ENCODE peak calls at places on chromosomes 3 and 15, in eight cellular contexts. One of them, this sample, is unnamed.
A peak's percentile ranks its signal among the peaks of the same experiment; 100 is the strongest.

GRCh38 chr3:119559441-119559963 is at the start of gene CD80:
- DNase-seq in esophagus squamous epithelium: peak; percentile 30
- DNase-seq in transverse colon: peak; percentile 77
- DNase-seq in HCT116: peak; percentile 65
- DNase-seq in H54: peak; percentile 30
- DNase-seq in breast epithelium: no peak
- DNase-seq in adrenal gland: peak; percentile 51
- DNase-seq in stomach: peak; percentile 75
- DNase-seq in this sample: no peak

GRCh38 chr15:40894689-40895308 is 549 bp downstream of the VPS18 start:
- DNase-seq in H54: peak; percentile 63
- DNase-seq in HCT116: peak; percentile 60
- DNase-seq in adrenal gland: peak; percentile 67
- DNase-seq in breast epithelium: no peak
- DNase-seq in esophagus squamous epithelium: no peak
- DNase-seq in stomach: peak; percentile 56
- DNase-seq in transverse colon: peak; percentile 53
- DNase-seq in this sample: no peak

GRCh38 chr3:115134648-115135347 is 12.3 kb downstream of the ZBTB20 start:
- DNase-seq in breast epithelium: no peak
- DNase-seq in transverse colon: no peak
- DNase-seq in stomach: no peak
- DNase-seq in esophagus squamous epithelium: no peak
- DNase-seq in H54: no peak
- DNase-seq in HCT116: no peak
- DNase-seq in adrenal gland: no peak
- DNase-seq in this sample: no peak

GRCh38 chr3:161317077-161317476 is 54.2 kb downstream of the SPTSSB start:
- DNase-seq in H54: no peak
- DNase-seq in HCT116: no peak
- DNase-seq in adrenal gland: no peak
- DNase-seq in esophagus squamous epithelium: no peak
- DNase-seq in breast epithelium: no peak
- DNase-seq in transverse colon: no peak
- DNase-seq in stomach: no peak
- DNase-seq in this sample: no peak

GRCh38 chr3:4416961-4417360 is 50.1 kb downstream of the SUMF1 start:
- DNase-seq in transverse colon: no peak
- DNase-seq in H54: peak; percentile 78
- DNase-seq in esophagus squamous epithelium: no peak
- DNase-seq in breast epithelium: peak; percentile 70
- DNase-seq in adrenal gland: peak; percentile 14
- DNase-seq in HCT116: peak; percentile 6
- DNase-seq in stomach: no peak
- DNase-seq in this sample: no peak

GRCh38 chr3:14439501-14440167 is 37.2 kb downstream of the SLC6A6 start:
- DNase-seq in H54: peak; percentile 85
- DNase-seq in stomach: peak; percentile 84
- DNase-seq in HCT116: no peak
- DNase-seq in adrenal gland: peak; percentile 88
- DNase-seq in esophagus squamous epithelium: no peak
- DNase-seq in breast epithelium: no peak
- DNase-seq in transverse colon: peak; percentile 73
- DNase-seq in this sample: no peak

GRCh38 chr3:70832035-70832795 is 519.8 kb upstream of the MDFIC2 start:
- DNase-seq in stomach: no peak
- DNase-seq in H54: no peak
- DNase-seq in HCT116: no peak
- DNase-seq in esophagus squamous epithelium: no peak
- DNase-seq in transverse colon: no peak
- DNase-seq in breast epithelium: no peak
- DNase-seq in adrenal gland: peak; percentile 49
- DNase-seq in this sample: no peak

GRCh38 chr15:35723852-35724251 is 177.9 kb upstream of the DPH6 start:
- DNase-seq in H54: no peak
- DNase-seq in esophagus squamous epithelium: no peak
- DNase-seq in HCT116: no peak
- DNase-seq in adrenal gland: no peak
- DNase-seq in breast epithelium: no peak
- DNase-seq in stomach: no peak
- DNase-seq in transverse colon: no peak
- DNase-seq in this sample: no peak

GRCh38 chr3:72152551-72153476 is 367.9 kb upstream of the PROK2 start:
- DNase-seq in transverse colon: peak; percentile 79
- DNase-seq in adrenal gland: peak; percentile 71
- DNase-seq in stomach: peak; percentile 91
- DNase-seq in breast epithelium: peak; percentile 57
- DNase-seq in HCT116: peak; percentile 21
- DNase-seq in esophagus squamous epithelium: no peak
- DNase-seq in H54: no peak
- DNase-seq in this sample: no peak

GRCh38 chr3:30944124-30944523 is 49.7 kb upstream of the GADL1 start:
- DNase-seq in H54: no peak
- DNase-seq in esophagus squamous epithelium: no peak
- DNase-seq in HCT116: no peak
- DNase-seq in adrenal gland: no peak
- DNase-seq in transverse colon: no peak
- DNase-seq in stomach: no peak
- DNase-seq in breast epithelium: no peak
- DNase-seq in this sample: no peak

GRCh38 chr15:63037996-63038720 is 4.4 kb upstream of the TPM1 start:
- DNase-seq in breast epithelium: no peak
- DNase-seq in adrenal gland: no peak
- DNase-seq in esophagus squamous epithelium: no peak
- DNase-seq in transverse colon: no peak
- DNase-seq in H54: no peak
- DNase-seq in stomach: no peak
- DNase-seq in HCT116: no peak
- DNase-seq in this sample: no peak

GRCh38 chr3:139473155-139473771 is 3.1 kb downstream of the RBP2 start:
- DNase-seq in stomach: no peak
- DNase-seq in H54: no peak
- DNase-seq in adrenal gland: no peak
- DNase-seq in breast epithelium: no peak
- DNase-seq in HCT116: no peak
- DNase-seq in esophagus squamous epithelium: no peak
- DNase-seq in transverse colon: peak; percentile 12
- DNase-seq in this sample: no peak

GRCh38 chr3:165837058-165837525 is at the start of gene BCHE:
- DNase-seq in transverse colon: no peak
- DNase-seq in esophagus squamous epithelium: no peak
- DNase-seq in adrenal gland: peak; percentile 10
- DNase-seq in H54: peak; percentile 12
- DNase-seq in stomach: no peak
- DNase-seq in HCT116: no peak
- DNase-seq in breast epithelium: no peak
- DNase-seq in this sample: peak; percentile 31

GRCh38 chr3:128011140-128011539 is 41.1 kb upstream of the SEC61A1 start:
- DNase-seq in H54: peak; percentile 42
- DNase-seq in transverse colon: peak; percentile 58
- DNase-seq in stomach: peak; percentile 72
- DNase-seq in adrenal gland: peak; percentile 21
- DNase-seq in HCT116: peak; percentile 61
- DNase-seq in esophagus squamous epithelium: no peak
- DNase-seq in breast epithelium: peak; percentile 30
- DNase-seq in this sample: no peak

GRCh38 chr15:65309882-65310418 is 5.5 kb downstream of the RNU5B-1 start:
- DNase-seq in HCT116: no peak
- DNase-seq in H54: no peak
- DNase-seq in adrenal gland: no peak
- DNase-seq in stomach: no peak
- DNase-seq in esophagus squamous epithelium: no peak
- DNase-seq in breast epithelium: no peak
- DNase-seq in transverse colon: no peak
- DNase-seq in this sample: no peak

GRCh38 chr3:46576899-46577298 is 10.8 kb upstream of the LRRC2 start:
- DNase-seq in HCT116: no peak
- DNase-seq in esophagus squamous epithelium: no peak
- DNase-seq in breast epithelium: no peak
- DNase-seq in transverse colon: no peak
- DNase-seq in H54: no peak
- DNase-seq in stomach: no peak
- DNase-seq in adrenal gland: no peak
- DNase-seq in this sample: no peak

GRCh38 chr3:148036331-148036881 is 627.2 kb downstream of the ZIC1 start:
- DNase-seq in transverse colon: no peak
- DNase-seq in HCT116: no peak
- DNase-seq in adrenal gland: no peak
- DNase-seq in H54: no peak
- DNase-seq in esophagus squamous epithelium: no peak
- DNase-seq in breast epithelium: no peak
- DNase-seq in stomach: no peak
- DNase-seq in this sample: no peak

GRCh38 chr3:171871392-171872274 is 28.5 kb downstream of the TMEM212 start:
- DNase-seq in esophagus squamous epithelium: no peak
- DNase-seq in H54: no peak
- DNase-seq in transverse colon: no peak
- DNase-seq in breast epithelium: no peak
- DNase-seq in adrenal gland: no peak
- DNase-seq in HCT116: no peak
- DNase-seq in stomach: no peak
- DNase-seq in this sample: no peak
- TF ChIP-seq POLR2A in esophagus squamous epithelium: no peak
- TF ChIP-seq POLR2A in H54: no peak
- TF ChIP-seq POLR2A in transverse colon: no peak
- TF ChIP-seq POLR2A in breast epithelium: no peak
- TF ChIP-seq POLR2A in adrenal gland: no peak
- TF ChIP-seq POLR2A in HCT116: no peak
- TF ChIP-seq POLR2A in stomach: no peak
- TF ChIP-seq POLR2A in this sample: no peak

GRCh38 chr15:71669688-71670087 is 140.7 kb upstream of the NR2E3 start:
- DNase-seq in adrenal gland: no peak
- DNase-seq in transverse colon: no peak
- DNase-seq in HCT116: no peak
- DNase-seq in H54: no peak
- DNase-seq in breast epithelium: no peak
- DNase-seq in esophagus squamous epithelium: no peak
- DNase-seq in stomach: no peak
- DNase-seq in this sample: no peak
- TF ChIP-seq POLR2A in adrenal gland: no peak
- TF ChIP-seq POLR2A in transverse colon: no peak
- TF ChIP-seq POLR2A in HCT116: no peak
- TF ChIP-seq POLR2A in H54: no peak
- TF ChIP-seq POLR2A in breast epithelium: no peak
- TF ChIP-seq POLR2A in esophagus squamous epithelium: no peak
- TF ChIP-seq POLR2A in stomach: no peak
- TF ChIP-seq POLR2A in this sample: no peak

DNA sequence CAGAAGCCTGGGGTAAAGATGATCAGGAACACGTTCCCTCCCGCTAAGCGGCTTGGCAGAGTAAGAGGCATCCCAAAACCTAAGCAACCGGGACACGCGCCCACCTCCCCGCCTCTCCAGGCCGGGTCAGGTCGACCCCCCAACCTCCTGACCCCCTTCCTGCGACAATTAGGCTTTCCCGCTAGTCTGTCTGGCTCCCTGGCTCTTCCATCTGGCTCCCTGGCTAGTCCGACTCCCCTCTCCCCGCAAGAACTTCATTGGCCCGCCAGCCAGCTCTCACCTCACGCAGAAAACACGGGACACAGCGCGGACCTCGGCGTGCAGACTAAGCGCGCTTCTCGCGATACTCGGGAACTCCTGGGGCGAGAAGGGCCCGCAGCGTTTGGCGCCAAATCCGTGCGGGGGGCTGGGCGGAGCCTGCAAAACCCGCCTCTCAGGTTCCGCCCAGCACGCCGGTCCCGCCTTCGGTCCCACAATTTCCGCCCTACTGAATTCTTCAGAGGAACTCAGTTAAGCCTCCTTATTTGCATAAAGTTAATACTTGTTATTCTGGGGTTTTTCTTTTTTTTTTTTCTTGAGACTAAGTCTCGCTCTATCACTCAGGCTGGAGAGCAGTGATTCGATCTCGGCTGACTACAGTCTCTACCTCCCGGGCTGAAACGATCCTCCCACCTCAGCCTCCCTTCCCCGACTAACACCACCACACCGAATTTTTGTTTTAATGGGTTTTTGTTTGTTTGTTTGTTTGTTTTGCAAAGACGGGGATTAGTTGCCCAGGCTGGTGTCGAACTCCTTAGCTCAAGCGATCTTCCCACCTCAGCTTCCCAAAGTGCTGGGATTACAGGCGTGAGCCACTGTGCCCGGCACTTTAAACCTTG is at the start of gene TIPIN:
- DNase-seq in transverse colon: peak; percentile 98
- DNase-seq in HCT116: peak; percentile 91
- DNase-seq in stomach: peak; percentile 97
- DNase-seq in adrenal gland: peak; percentile 97
- DNase-seq in H54: peak; percentile 83
- DNase-seq in esophagus squamous epithelium: peak; percentile 80
- DNase-seq in breast epithelium: peak; percentile 88
- DNase-seq in this sample: peak; percentile 90
- TF ChIP-seq POLR2A in transverse colon: peak; percentile 53
- TF ChIP-seq POLR2A in HCT116: peak; percentile 91
- TF ChIP-seq POLR2A in stomach: no peak
- TF ChIP-seq POLR2A in adrenal gland: peak; percentile 31
- TF ChIP-seq POLR2A in H54: peak; percentile 82
- TF ChIP-seq POLR2A in esophagus squamous epithelium: no peak
- TF ChIP-seq POLR2A in breast epithelium: no peak
- TF ChIP-seq POLR2A in this sample: no peak

GRCh38 chr3:50354186-50354764 is 3.6 kb downstream of the CYB561D2 start:
- DNase-seq in adrenal gland: no peak
- DNase-seq in H54: no peak
- DNase-seq in esophagus squamous epithelium: no peak
- DNase-seq in transverse colon: no peak
- DNase-seq in breast epithelium: no peak
- DNase-seq in stomach: no peak
- DNase-seq in HCT116: no peak
- DNase-seq in this sample: no peak

GRCh38 chr3:50355829-50356552 is 3.3 kb downstream of the TMEM115 start:
- DNase-seq in adrenal gland: no peak
- DNase-seq in H54: no peak
- DNase-seq in stomach: peak; percentile 40
- DNase-seq in HCT116: no peak
- DNase-seq in transverse colon: no peak
- DNase-seq in esophagus squamous epithelium: no peak
- DNase-seq in breast epithelium: no peak
- DNase-seq in this sample: no peak

GRCh38 chr3:50354850-50355249 is 4.2 kb downstream of the CYB561D2 start:
- DNase-seq in HCT116: no peak
- DNase-seq in stomach: no peak
- DNase-seq in adrenal gland: no peak
- DNase-seq in transverse colon: no peak
- DNase-seq in H54: no peak
- DNase-seq in breast epithelium: no peak
- DNase-seq in esophagus squamous epithelium: no peak
- DNase-seq in this sample: no peak

GRCh38 chr3:50358355-50358926 is 880 bp downstream of the TMEM115 start:
- DNase-seq in adrenal gland: no peak
- DNase-seq in esophagus squamous epithelium: no peak
- DNase-seq in breast epithelium: no peak
- DNase-seq in H54: no peak
- DNase-seq in HCT116: no peak
- DNase-seq in transverse colon: no peak
- DNase-seq in stomach: no peak
- DNase-seq in this sample: no peak

DNA sequence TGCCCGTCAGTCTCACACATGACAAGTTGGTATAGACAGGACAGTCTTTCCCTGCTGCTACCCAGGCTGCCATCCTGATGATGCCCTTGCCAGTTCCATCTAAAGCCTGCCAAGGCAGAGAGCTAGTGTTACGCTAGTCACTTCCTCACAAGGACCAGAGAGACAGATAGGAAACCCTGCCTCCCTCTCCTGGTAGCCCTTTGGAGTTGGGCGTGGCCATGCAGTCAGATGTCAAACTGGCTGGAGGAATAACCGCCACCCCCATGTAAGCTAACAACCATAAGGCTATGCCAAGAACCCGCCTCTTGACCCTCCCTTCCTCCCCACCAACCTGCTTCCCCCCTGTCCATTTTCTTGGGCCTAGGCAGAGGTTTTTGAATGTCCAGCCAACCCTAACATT is 2.8 kb downstream of the TMEM115 start:
- DNase-seq in HCT116: no peak
- DNase-seq in transverse colon: peak; percentile 83
- DNase-seq in H54: no peak
- DNase-seq in stomach: peak; percentile 60
- DNase-seq in adrenal gland: no peak
- DNase-seq in esophagus squamous epithelium: no peak
- DNase-seq in breast epithelium: no peak
- DNase-seq in this sample: no peak
- TF ChIP-seq POLR2A in HCT116: no peak
- TF ChIP-seq POLR2A in transverse colon: no peak
- TF ChIP-seq POLR2A in H54: no peak
- TF ChIP-seq POLR2A in stomach: no peak
- TF ChIP-seq POLR2A in adrenal gland: no peak
- TF ChIP-seq POLR2A in esophagus squamous epithelium: no peak
- TF ChIP-seq POLR2A in breast epithelium: no peak
- TF ChIP-seq POLR2A in this sample: no peak

This sample was measured in lower leg skin.